ENCODE peak calls at places on chromosome 5, in seven cellular contexts. U is aorta; V is fibroblast of lung; T is cardiac muscle cell; D is stimulated activated naive CD4-positive, alpha-beta T cell; C is brain microvascular endothelial cell; H is iPS-NIHi11. Q is an unnamed sample.

GRCh38 chr5:179190851-179191505 is 130.8 kb downstream of the ZNF354C start:
- DNase-seq in U (peak), V (no peak), T (no peak), D (no peak), C (no peak), H (no peak), Q (no peak)

GRCh38 chr5:141149812-141150211 is at the start of gene PCDHB6:
- DNase-seq in U (no peak), V (no peak), T (peak), D (no peak), C (no peak), H (no peak), Q (no peak)

GRCh38 chr5:115151208-115151805 is 18.4 kb downstream of the TRIM36 start:
- DNase-seq in U (no peak), V (no peak), T (no peak), D (no peak), C (no peak), H (no peak), Q (no peak)

GRCh38 chr5:140570488-140570887 is 5.9 kb downstream of the SLC35A4 start:
- DNase-seq in U (no peak), V (no peak), T (no peak), D (no peak), C (no peak), H (no peak), Q (no peak)

GRCh38 chr5:124124711-124125229 is 612.8 kb downstream of the CSNK1G3 start:
- DNase-seq in U (no peak), V (peak), T (peak), D (no peak), C (no peak), H (no peak), Q (no peak)

GRCh38 chr5:97172227-97172626 is 10.8 kb downstream of the RIOK2 start:
- DNase-seq in U (no peak), V (no peak), T (no peak), D (no peak), C (no peak), H (no peak), Q (no peak)

GRCh38 chr5:2704111-2704510 is 47.4 kb downstream of the IRX2 start:
- DNase-seq in U (no peak), V (no peak), T (no peak), D (no peak), C (no peak), H (no peak), Q (no peak)

GRCh38 chr5:137836301-137836700 is 31.4 kb upstream of the MYOT start:
- DNase-seq in U (no peak), V (no peak), T (no peak), D (no peak), C (no peak), H (no peak), Q (no peak)

GRCh38 chr5:65480306-65480865 is 1.3 kb downstream of the ADAMTS6 start:
- DNase-seq in U (peak), V (peak), T (peak), D (peak), C (peak), H (no peak), Q (peak)

GRCh38 chr5:14615365-14615764 is 33.8 kb downstream of the OTULINL start:
- DNase-seq in U (no peak), V (no peak), T (no peak), D (no peak), C (no peak), H (no peak), Q (no peak)

Q was measured in GM06990.